ENCODE peak calls at places on chromosomes 2 and 18, in five cellular contexts. S is anterior cingulate cortex; T is suprapubic skin; H is NCI-H2081; I is activated CD8-positive, alpha-beta memory T cell treated with anti-CD3 and anti-CD28 coated beads, Interleukin-2, amount 10 ng/mL, durations not matched to agents 7 days and 5 days. U is an unnamed sample.

GRCh38 chr2:82792316-82792715 is 1666.8 kb downstream of the SUCLG1 start:
- DNase-seq in S (no peak), T (no peak), H (no peak), I (no peak), U (no peak)

GRCh38 chr18:62832282-62832681 is 116.9 kb downstream of the PHLPP1 start:
- DNase-seq in S (no peak), T (no peak), H (no peak), I (no peak), U (no peak)

GRCh38 chr2:3692375-3692774 is 11.0 kb upstream of the DCDC2C start:
- DNase-seq in S (no peak), T (no peak), H (peak), I (no peak), U (no peak)

GRCh38 chr2:241702405-241703127 is 727 bp downstream of the ING5 start:
- DNase-seq in S (peak), T (peak), H (peak), I (peak), U (peak)

GRCh38 chr2:160892204-160892603 is 268.0 kb upstream of the TANK start:
- DNase-seq in S (no peak), T (no peak), H (no peak), I (no peak), U (no peak)

GRCh38 chr18:50982802-50983179 is 15.0 kb downstream of the ELAC1 start:
- DNase-seq in S (no peak), T (no peak), H (no peak), I (no peak), U (no peak)

GRCh38 chr2:194301946-194302345 is 1355.1 kb upstream of the SLC39A10 start:
- DNase-seq in S (no peak), T (no peak), H (peak), I (no peak), U (no peak)

GRCh38 chr2:160581035-160581434 is 87.4 kb upstream of the RBMS1 start:
- DNase-seq in S (no peak), T (no peak), H (no peak), I (no peak), U (no peak)

GRCh38 chr18:47928466-47928865 is 2.0 kb downstream of the SMAD2 start:
- DNase-seq in S (no peak), T (no peak), H (no peak), I (peak), U (no peak)

GRCh38 chr2:154307007-154307406 is 391.5 kb upstream of the KCNJ3 start:
- DNase-seq in S (no peak), T (no peak), H (no peak), I (no peak), U (no peak)

GRCh38 chr2:26640781-26641564 is at the start of gene CIB4:
- DNase-seq in S (no peak), T (peak), H (no peak), I (peak), U (no peak)

GRCh38 chr2:28447943-28448737 is 47.7 kb upstream of the PLB1 start:
- DNase-seq in S (no peak), T (peak), H (no peak), I (no peak), U (no peak)

GRCh38 chr2:50607746-50608145 is 424.2 kb downstream of the NRXN1 start:
- DNase-seq in S (no peak), T (no peak), H (no peak), I (no peak), U (no peak)

GRCh38 chr18:74540689-74541421 is 6.6 kb downstream of the CNDP1 start:
- DNase-seq in S (peak), T (no peak), H (peak), I (no peak), U (peak)

GRCh38 chr2:241559489-241560180 is 1.1 kb downstream of the BOK start:
- DNase-seq in S (peak), T (no peak), H (no peak), I (no peak), U (no peak)

GRCh38 chr2:2178921-2179320 is 152.2 kb downstream of the MYT1L start:
- DNase-seq in S (no peak), T (no peak), H (no peak), I (no peak), U (no peak)

GRCh38 chr2:201154615-201155014 is 28.3 kb upstream of the CASP10 start:
- DNase-seq in S (no peak), T (no peak), H (no peak), I (no peak), U (no peak)

GRCh38 chr2:197514754-197515153 is 1.1 kb upstream of the MOB4 start:
- DNase-seq in S (no peak), T (no peak), H (no peak), I (no peak), U (no peak)

GRCh38 chr2:5592906-5593305 is 99.3 kb upstream of the SOX11 start:
- DNase-seq in S (no peak), T (no peak), H (no peak), I (no peak), U (no peak)

GRCh38 chr2:173159794-173160463 is 84.3 kb downstream of the MAP3K20 start:
- DNase-seq in S (no peak), T (peak), H (peak), I (no peak), U (peak)